ENCODE peak calls at places on chromosomes 11 and 22, in seven cellular contexts. X, K, J, F, W, V and Z are unnamed samples.

GRCh38 chr11:70073188-70073817 is 4.8 kb upstream of the ANO1 start:
- DNase-seq in X (no peak), K (peak; percentile 61), J (no peak), F (no peak), W (no peak), V (no peak), Z (no peak)

GRCh38 chr11:107705027-107705426 is 6.8 kb downstream of the SLN start:
- DNase-seq in X (no peak), K (peak; percentile 97), J (peak; percentile 98), F (no peak), W (no peak), V (no peak), Z (no peak)

GRCh38 chr11:62555464-62556092 is 9.0 kb upstream of the AHNAK start:
- DNase-seq in X (peak; percentile 74), K (peak; percentile 48), J (no peak), F (no peak), W (no peak), V (no peak), Z (peak; percentile 88)

GRCh38 chr22:27453688-27454087 is 347.9 kb downstream of the MN1 start:
- DNase-seq in X (no peak), K (no peak), J (no peak), F (no peak), W (no peak), V (no peak), Z (no peak)

GRCh38 chr11:35089724-35090505 is 49.1 kb upstream of the CD44 start:
- DNase-seq in X (no peak), K (no peak), J (no peak), F (no peak), W (no peak), V (no peak), Z (no peak)

GRCh38 chr11:127651175-127651887 is 650.8 kb upstream of the KIRREL3 start:
- DNase-seq in X (no peak), K (peak; percentile 94), J (peak; percentile 1), F (no peak), W (no peak), V (no peak), Z (no peak)

GRCh38 chr11:63165710-63166310 is 21.8 kb upstream of the SLC22A24 start:
- DNase-seq in X (no peak), K (no peak), J (peak; percentile 59), F (no peak), W (no peak), V (no peak), Z (no peak)

GRCh38 chr11:110317516-110317932 is 21.1 kb upstream of the RDX start:
- DNase-seq in X (no peak), K (peak; percentile 70), J (peak; percentile 49), F (no peak), W (no peak), V (no peak), Z (no peak)

GRCh38 chr22:46774456-46775363 is 12.3 kb downstream of the TBC1D22A start:
- DNase-seq in X (no peak), K (no peak), J (no peak), F (no peak), W (no peak), V (no peak), Z (no peak)

GRCh38 chr11:130897262-130898182 is 18.8 kb downstream of the SNX19 start:
- DNase-seq in X (peak; percentile 57), K (peak; percentile 99), J (peak; percentile 86), F (peak; percentile 93), W (no peak), V (peak; percentile 50), Z (no peak)

GRCh38 chr22:20606041-20606783 is 98.8 kb downstream of the MED15 start:
- DNase-seq in X (peak; percentile 66), K (peak; percentile 44), J (peak; percentile 82), F (no peak), W (peak; percentile 83), V (peak; percentile 84), Z (peak; percentile 51)

GRCh38 chr11:45896392-45897068 is 10.5 kb downstream of the FREY1 start:
- DNase-seq in X (no peak), K (no peak), J (no peak), F (no peak), W (no peak), V (no peak), Z (no peak)

GRCh38 chr11:69378303-69379141 is 84.6 kb downstream of the MYEOV start:
- DNase-seq in X (peak; percentile 8), K (no peak), J (no peak), F (no peak), W (no peak), V (no peak), Z (no peak)

GRCh38 chr11:6200975-6201374 is 2.0 kb downstream of the OR52W1 start:
- DNase-seq in X (peak; percentile 17), K (peak; percentile 34), J (no peak), F (peak; percentile 91), W (no peak), V (peak; percentile 47), Z (no peak)

DNA sequence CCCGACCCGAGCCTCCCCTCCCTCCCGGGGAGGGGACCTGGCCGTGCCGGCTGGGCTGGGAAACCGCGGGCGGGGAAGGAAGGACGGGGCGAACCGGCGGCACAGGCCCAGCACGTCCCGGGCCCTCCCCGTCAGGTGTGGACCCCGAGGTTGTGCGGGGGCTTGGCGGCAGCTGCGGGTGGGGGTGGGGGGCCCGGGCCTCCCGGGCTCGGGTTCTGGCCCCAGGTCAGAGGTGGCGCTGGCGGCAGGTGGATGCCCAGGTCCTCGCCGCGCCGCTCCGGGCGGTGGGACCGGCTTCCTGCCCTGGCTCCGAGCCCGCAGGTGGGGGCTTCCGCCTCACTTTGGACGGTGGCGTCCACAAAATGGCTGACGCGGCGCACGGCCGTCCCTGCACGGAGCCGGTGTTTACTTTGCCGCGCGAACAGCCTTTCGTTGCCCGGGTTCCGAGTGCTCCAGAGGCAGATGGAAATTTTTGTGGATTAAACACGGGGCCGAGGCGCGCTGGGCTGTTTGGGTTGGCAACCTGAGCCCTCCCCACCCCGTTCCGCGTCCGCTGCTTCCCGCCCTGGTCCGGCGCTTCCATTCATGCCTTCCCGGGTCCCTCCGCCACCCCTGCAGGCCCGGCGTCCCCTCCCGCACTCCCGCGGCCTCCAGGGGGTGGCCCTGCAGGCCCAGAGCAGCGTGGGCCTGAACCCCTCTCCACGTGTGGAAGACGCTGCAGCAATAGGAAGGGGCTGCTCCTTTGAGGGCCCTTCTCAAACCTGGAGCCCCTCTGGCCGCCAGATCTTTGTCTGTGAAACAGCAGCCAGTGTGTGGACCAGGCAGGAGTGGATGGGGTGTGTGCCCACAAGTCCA is 92.0 kb upstream of the KCNQ1OT1 start:
- DNase-seq in X (peak; percentile 14), K (no peak), J (no peak), F (no peak), W (no peak), V (peak; percentile 61), Z (no peak)
- H3K4me3 ChIP-seq in X (peak overlapping the region; percentile 40), K (no peak overlapping the region), J (peak overlapping the region; percentile 24), F (peak overlapping the region; percentile 60), W (no peak overlapping the region), V (peak overlapping the region; percentile 39), Z (no peak overlapping the region)

GRCh38 chr11:19075636-19076035 is 15.1 kb upstream of the MRGPRX2 start:
- DNase-seq in X (no peak), K (no peak), J (no peak), F (peak; percentile 62), W (no peak), V (no peak), Z (no peak)

GRCh38 chr11:19072464-19072863 is 11.9 kb upstream of the MRGPRX2 start:
- DNase-seq in X (peak; percentile 86), K (no peak), J (no peak), F (no peak), W (no peak), V (peak; percentile 86), Z (no peak)

GRCh38 chr11:19076744-19077589 is 16.4 kb upstream of the MRGPRX2 start:
- DNase-seq in X (peak; percentile 68), K (peak; percentile 16), J (peak; percentile 39), F (peak; percentile 92), W (peak; percentile 31), V (peak; percentile 70), Z (peak; percentile 21)

GRCh38 chr11:19073454-19074415 is 13.2 kb upstream of the MRGPRX2 start:
- DNase-seq in X (no peak), K (no peak), J (no peak), F (no peak), W (no peak), V (no peak), Z (no peak)

DNA sequence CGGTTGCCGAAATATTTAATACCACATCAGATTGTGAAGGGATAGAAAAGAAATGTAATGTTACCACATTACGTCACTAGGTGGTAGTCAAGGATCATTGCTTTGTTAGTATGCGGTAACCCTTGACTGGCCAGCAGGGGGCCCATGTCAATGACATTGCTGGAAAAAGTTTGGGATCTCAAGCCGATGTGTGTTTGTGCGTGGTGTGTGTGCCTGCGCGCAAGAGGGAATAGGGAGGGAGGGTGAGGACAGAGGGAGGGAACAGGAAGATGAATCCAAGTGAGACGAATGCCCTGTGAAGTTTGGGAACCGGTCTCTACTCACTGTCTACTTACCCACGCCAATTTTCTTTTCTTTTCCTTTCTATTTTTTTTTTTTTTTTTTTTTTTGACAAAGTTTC is 10.7 kb upstream of the MRGPRX2 start:
- DNase-seq in X (peak; percentile 75), K (peak; percentile 83), J (peak; percentile 75), F (no peak), W (peak; percentile 77), V (peak; percentile 72), Z (peak; percentile 81)
- H3K4me3 ChIP-seq in X (no peak overlapping the region), K (no peak overlapping the region), J (no peak overlapping the region), F (no peak overlapping the region), W (peak overlapping the region; percentile 15), V (no peak overlapping the region), Z (no peak overlapping the region)

GRCh38 chr22:36145881-36146280 is 14.7 kb downstream of the APOL3 start:
- DNase-seq in X (no peak), K (peak; percentile 9), J (no peak), F (no peak), W (no peak), V (no peak), Z (no peak)

GRCh38 chr22:36149464-36149863 is 11.1 kb downstream of the APOL3 start:
- DNase-seq in X (no peak), K (no peak), J (peak; percentile 49), F (no peak), W (no peak), V (no peak), Z (no peak)

GRCh38 chr22:36151006-36151595 is 9.5 kb downstream of the APOL3 start:
- DNase-seq in X (no peak), K (no peak), J (no peak), F (no peak), W (no peak), V (no peak), Z (no peak)

GRCh38 chr22:36147196-36147788 is 13.3 kb downstream of the APOL3 start:
- DNase-seq in X (no peak), K (no peak), J (no peak), F (no peak), W (no peak), V (no peak), Z (no peak)

DNA sequence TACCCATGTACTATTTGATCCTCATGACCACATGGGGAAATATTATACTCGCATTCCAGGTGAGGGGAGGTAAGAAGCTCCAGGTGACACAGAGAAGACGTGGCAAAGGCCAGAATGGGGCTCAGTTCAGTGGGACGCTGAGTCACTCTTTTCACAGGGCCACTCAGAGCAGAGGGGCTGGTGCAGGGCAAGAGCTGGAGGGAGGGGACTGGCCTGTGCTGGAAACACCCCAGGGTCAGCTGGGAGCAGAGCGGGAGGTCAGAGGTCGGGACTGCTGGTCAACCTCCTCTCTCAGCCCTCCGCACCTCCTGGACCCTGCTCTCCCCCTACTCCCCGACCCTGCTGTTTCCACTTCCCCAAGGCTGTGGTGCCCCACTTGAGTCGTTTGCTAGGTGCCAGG is 12.1 kb downstream of the APOL3 start:
- DNase-seq in X (no peak), K (no peak), J (no peak), F (no peak), W (no peak), V (peak; percentile 1), Z (no peak)
- H3K4me3 ChIP-seq in X (no peak overlapping the region), K (no peak overlapping the region), J (no peak overlapping the region), F (no peak overlapping the region), W (no peak overlapping the region), V (no peak overlapping the region), Z (no peak overlapping the region)

GRCh38 chr11:120704256-120704750 is 192.8 kb downstream of the GRIK4 start:
- DNase-seq in X (no peak), K (no peak), J (no peak), F (no peak), W (no peak), V (no peak), Z (no peak)
- H3K4me3 ChIP-seq in X (no peak overlapping the region), K (no peak overlapping the region), J (no peak overlapping the region), F (no peak overlapping the region), W (no peak overlapping the region), V (no peak overlapping the region), Z (no peak overlapping the region)